ENCODE peak calls at places on chromosomes 4 and X, in four cellular contexts. N is body of pancreas; W is stimulated activated CD4-positive, alpha-beta T cell treated with anti-CD3 and anti-CD28 coated beads, Interleukin-4, amount 100 ng/mL, for 4 hours; D is CD8-positive, alpha-beta memory T cell. U is an unnamed sample.
A peak's percentile ranks its signal among the peaks of the same experiment; 100 is the strongest.

GRCh38 chr4:165906272-165906671 is 33.2 kb downstream of the TLL1 start:
- DNase-seq in N (no peak), W (no peak), D (no peak), U (peak; percentile 10)

GRCh38 chrX:98523026-98523425 is 1639.3 kb downstream of the RPA4 start:
- DNase-seq in N (no peak), W (no peak), D (no peak), U (no peak)

GRCh38 chr4:172899861-172900260 is 268.8 kb upstream of the GALNT7 start:
- DNase-seq in N (no peak), W (no peak), D (no peak), U (no peak)

GRCh38 chr4:140637836-140638235 is 69.1 kb upstream of the UCP1 start:
- DNase-seq in N (no peak), W (no peak), D (peak; percentile 7), U (no peak)

GRCh38 chrX:138866643-138867042 is 155.1 kb upstream of the FGF13 start:
- DNase-seq in N (no peak), W (no peak), D (no peak), U (no peak)

GRCh38 chr4:94976371-94977011 is 218.7 kb downstream of the BMPR1B start:
- DNase-seq in N (no peak), W (no peak), D (no peak), U (no peak)

GRCh38 chr4:142366821-142367220 is 479.3 kb downstream of the INPP4B start:
- DNase-seq in N (no peak), W (no peak), D (no peak), U (no peak)

GRCh38 chrX:105299286-105299685 is 78.8 kb upstream of the TEX13A start:
- DNase-seq in N (no peak), W (no peak), D (no peak), U (no peak)

GRCh38 chrX:97065066-97065465 is 181.4 kb downstream of the RPA4 start:
- DNase-seq in N (no peak), W (no peak), D (no peak), U (no peak)

GRCh38 chrX:100447563-100448397 is 37.7 kb upstream of the PCDH19 start:
- DNase-seq in N (peak; percentile 43), W (no peak), D (no peak), U (no peak)

GRCh38 chr4:40888916-40889315 is 139.2 kb downstream of the NSUN7 start:
- DNase-seq in N (no peak), W (no peak), D (no peak), U (no peak)

GRCh38 chrX:71128915-71129765 is 10.7 kb downstream of the MED12 start:
- DNase-seq in N (peak; percentile 74), W (peak; percentile 69), D (peak; percentile 71), U (peak; percentile 30)

GRCh38 chrX:40303256-40304077 is 205.7 kb upstream of the BCOR start:
- DNase-seq in N (no peak), W (no peak), D (no peak), U (no peak)

GRCh38 chrX:3384330-3384729 is 37.9 kb upstream of the MXRA5 start:
- DNase-seq in N (no peak), W (no peak), D (no peak), U (no peak)

GRCh38 chr4:128349921-128350320 is 62.3 kb upstream of the PGRMC2 start:
- DNase-seq in N (no peak), W (no peak), D (no peak), U (peak; percentile 92)

GRCh38 chr4:148007303-148007702 is 275.4 kb downstream of the ARHGAP10 start:
- DNase-seq in N (no peak), W (no peak), D (no peak), U (peak; percentile 86)

GRCh38 chr4:128512767-128513322 is 225.2 kb upstream of the PGRMC2 start:
- DNase-seq in N (no peak), W (no peak), D (no peak), U (no peak)

GRCh38 chr4:2186133-2186864 is 55.6 kb downstream of the HAUS3 start:
- DNase-seq in N (peak; percentile 60), W (no peak), D (no peak), U (peak; percentile 27)

GRCh38 chr4:2009651-2010233 is 968 bp upstream of the NELFA start:
- DNase-seq in N (peak; percentile 80), W (peak; percentile 40), D (peak; percentile 53), U (peak; percentile 50)

GRCh38 chrX:129808163-129808828 is 28.5 kb downstream of the SASH3 start:
- DNase-seq in N (no peak), W (no peak), D (no peak), U (no peak)

GRCh38 chr4:26410385-26411293 is 79.6 kb downstream of the CCKAR start:
- DNase-seq in N (peak; percentile 29), W (no peak), D (peak; percentile 43), U (peak; percentile 58)

GRCh38 chrX:72381439-72382198 is 75.9 kb upstream of the CITED1 start:
- DNase-seq in N (peak; percentile 20), W (no peak), D (no peak), U (peak; percentile 71)

GRCh38 chrX:45774961-45775360 is 574.3 kb upstream of the DIPK2B start:
- DNase-seq in N (no peak), W (peak; percentile 77), D (no peak), U (no peak)

GRCh38 chrX:8341814-8342590 is 122.6 kb upstream of the VCX3B start:
- DNase-seq in N (no peak), W (no peak), D (no peak), U (no peak)

GRCh38 chr4:143381171-143382118 is 44.8 kb downstream of the GAB1 start:
- DNase-seq in N (peak; percentile 80), W (no peak), D (no peak), U (peak; percentile 72)

GRCh38 chrX:153766098-153766817 is 2.2 kb downstream of the PLXNB3 start:
- DNase-seq in N (peak; percentile 10), W (peak; percentile 51), D (no peak), U (no peak)